ENCODE peak calls at places on chromosome 3, in nine cellular contexts. I is CD8-positive, alpha-beta T cell; K is heart left ventricle; U is stomach; O is OCI-LY7; R is heart right ventricle; A is suprapubic skin; B is cardiac muscle cell; F is esophagus squamous epithelium. S is an unnamed sample.
A peak's percentile ranks its signal among the peaks of the same experiment; 100 is the strongest.

GRCh38 chr3:42099020-42099765 is 8.0 kb downstream of the TRAK1 start:
- DNase-seq in I (no peak), F (no peak), K (no peak), O (no peak), U (no peak), B (no peak), R (peak; percentile 24), A (no peak), S (no peak)

GRCh38 chr3:126373146-126373613 is 16.0 kb upstream of the KLF15 start:
- DNase-seq in R (no peak), K (no peak), I (no peak), O (no peak), B (no peak), U (no peak), A (peak; percentile 46), F (no peak), S (no peak)

GRCh38 chr3:10574101-10574615 is 68.8 kb upstream of the ATP2B2 start:
- DNase-seq in F (no peak), A (no peak), U (no peak), B (no peak), K (no peak), I (no peak), O (no peak), R (no peak), S (no peak)

GRCh38 chr3:71022552-71023335 is 560.8 kb downstream of the FOXP1 start:
- DNase-seq in O (no peak), R (no peak), U (no peak), F (no peak), K (no peak), A (no peak), I (no peak), B (peak; percentile 40), S (no peak)

GRCh38 chr3:152556731-152557254 is 278.1 kb upstream of the P2RY1 start:
- DNase-seq in O (no peak), U (no peak), B (peak; percentile 83), F (no peak), R (peak; percentile 58), K (peak; percentile 45), I (no peak), A (no peak), S (no peak)

GRCh38 chr3:187019542-187020072 is 89.3 kb downstream of the ST6GAL1 start:
- DNase-seq in K (no peak), U (no peak), B (no peak), I (no peak), R (no peak), F (no peak), O (peak; percentile 46), A (no peak), S (no peak)

GRCh38 chr3:63370094-63370493 is 92.0 kb downstream of the SYNPR start:
- DNase-seq in R (no peak), K (no peak), O (no peak), B (no peak), I (no peak), F (no peak), U (no peak), A (no peak), S (no peak)

GRCh38 chr3:31132132-31132769 is 237.8 kb upstream of the GADL1 start:
- DNase-seq in R (no peak), O (peak; percentile 54), B (peak; percentile 68), I (no peak), A (no peak), U (no peak), K (no peak), F (no peak), S (no peak)

GRCh38 chr3:150223568-150223967 is 184.5 kb upstream of the TSC22D2 start:
- DNase-seq in U (no peak), A (no peak), I (no peak), B (no peak), K (no peak), F (no peak), O (no peak), R (no peak), S (no peak)

GRCh38 chr3:150077107-150077506 is 106.4 kb upstream of the PFN2 start:
- DNase-seq in I (no peak), O (no peak), A (no peak), K (no peak), R (no peak), U (no peak), B (no peak), F (no peak), S (no peak)

GRCh38 chr3:45817788-45818523 is 21.6 kb upstream of the SLC6A20 start:
- DNase-seq in U (peak; percentile 57), R (peak; percentile 15), B (peak; percentile 92), A (no peak), K (peak; percentile 20), O (no peak), F (no peak), I (no peak), S (peak; percentile 83)

GRCh38 chr3:102225407-102226132 is 209.2 kb upstream of the ZPLD1 start:
- DNase-seq in O (peak; percentile 61), U (no peak), K (no peak), B (peak; percentile 89), I (no peak), F (no peak), A (no peak), R (no peak), S (no peak)

DNA sequence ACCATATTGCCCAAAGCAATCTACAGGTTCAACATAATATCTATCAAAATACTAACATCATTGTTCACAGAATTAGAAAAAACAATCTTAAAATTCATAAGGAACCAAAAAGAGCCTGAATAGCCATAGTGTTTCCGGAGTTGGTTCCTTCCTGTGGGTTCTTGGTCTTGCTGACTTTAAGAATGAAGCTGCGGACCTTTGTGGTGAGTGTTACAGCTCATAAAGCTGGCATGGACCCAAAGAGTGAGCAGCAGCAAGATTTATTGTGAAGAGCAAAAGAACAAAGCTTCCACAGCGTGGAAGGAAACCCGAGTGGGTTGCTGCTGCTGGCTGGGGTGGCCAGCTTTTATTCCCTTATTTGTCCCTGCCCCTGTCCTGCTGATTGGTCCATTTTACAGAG is 15.3 kb upstream of the ACVR2B start:
- DNase-seq in U (no peak), I (no peak), R (peak; percentile 20), K (peak; percentile 22), A (no peak), O (no peak), F (no peak), B (peak; percentile 45), S (no peak)
- H3K9me3 ChIP-seq in U (peaks cover 56% of the 10 kb centered on the region), I (peaks cover 7% of the 10 kb centered on the region), R (peaks cover 53% of the 10 kb centered on the region), K (no peaks in the 10 kb centered on the region), A (peaks cover 20% of the 10 kb centered on the region), O (peaks cover 14% of the 10 kb centered on the region), F (peaks cover 21% of the 10 kb centered on the region), B (no peaks in the 10 kb centered on the region), S (peaks cover 20% of the 10 kb centered on the region)

DNA sequence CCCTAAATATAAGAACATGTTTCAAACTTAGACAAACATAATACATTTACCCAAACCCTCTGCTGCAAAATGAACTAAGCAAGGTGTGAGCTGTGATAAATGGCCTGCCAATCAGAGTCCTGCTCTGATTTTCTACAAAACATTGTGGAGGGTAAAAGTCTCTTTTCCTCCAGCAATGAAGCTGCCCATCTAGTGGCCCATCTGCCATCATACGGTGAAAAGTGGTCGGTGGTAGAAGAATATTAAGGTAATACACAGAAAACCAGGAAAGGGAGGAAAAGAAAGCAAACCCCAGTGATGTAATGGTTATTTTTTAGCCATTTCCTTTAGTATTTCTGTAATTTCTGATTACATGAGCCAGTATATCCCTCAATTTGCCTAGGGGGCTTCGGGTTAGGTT is 838.1 kb downstream of the TBL1XR1 start:
- DNase-seq in R (no peak), U (no peak), O (no peak), F (no peak), A (no peak), I (no peak), K (no peak), B (no peak), S (no peak)
- TF ChIP-seq CTCF in R (no peak), U (no peak), O (peak; percentile 66), F (no peak), A (no peak), I (no peak), K (no peak), B (no peak), S (no peak)

GRCh38 chr3:6260551-6261191 is 600.2 kb upstream of the GRM7 start:
- DNase-seq in O (no peak), U (no peak), I (no peak), B (no peak), K (no peak), R (no peak), F (no peak), A (no peak), S (no peak)

GRCh38 chr3:6264906-6265305 is 596.0 kb upstream of the GRM7 start:
- DNase-seq in F (no peak), U (no peak), R (no peak), A (no peak), I (no peak), B (no peak), O (no peak), K (no peak), S (no peak)

GRCh38 chr3:6266135-6266534 is 594.8 kb upstream of the GRM7 start:
- DNase-seq in F (no peak), I (no peak), O (no peak), K (no peak), B (no peak), A (no peak), U (no peak), R (no peak), S (no peak)

GRCh38 chr3:6262035-6262434 is 598.9 kb upstream of the GRM7 start:
- DNase-seq in F (no peak), K (no peak), U (no peak), A (no peak), R (no peak), I (no peak), B (no peak), O (no peak), S (no peak)

DNA sequence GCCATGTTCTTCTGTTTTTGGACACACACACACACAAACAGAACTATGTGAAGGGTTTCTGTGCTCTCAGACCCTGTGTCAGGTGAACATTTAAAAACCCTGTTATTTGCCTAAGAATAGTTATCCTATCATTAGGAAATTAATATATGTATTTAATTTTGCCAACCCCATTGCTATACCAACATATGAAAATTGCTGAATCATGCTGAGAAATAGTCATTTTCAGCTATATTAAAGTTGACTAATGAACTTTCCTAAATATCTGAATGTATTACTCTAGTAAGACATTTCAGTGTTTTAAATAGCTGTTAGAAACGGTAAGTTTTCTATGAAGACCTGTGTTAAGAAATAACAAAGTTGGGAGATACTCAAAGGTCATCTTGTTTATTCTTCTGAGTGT is 596.9 kb upstream of the GRM7 start:
- DNase-seq in U (no peak), I (no peak), A (no peak), O (no peak), F (no peak), K (no peak), B (no peak), R (no peak), S (no peak)
- H3K9me3 ChIP-seq in U (no peaks in the 10 kb centered on the region), I (no peaks in the 10 kb centered on the region), A (no peaks in the 10 kb centered on the region), O (no peaks in the 10 kb centered on the region), F (no peaks in the 10 kb centered on the region), K (no peaks in the 10 kb centered on the region), B (no peaks in the 10 kb centered on the region), R (no peaks in the 10 kb centered on the region), S (no peaks in the 10 kb centered on the region)

DNA sequence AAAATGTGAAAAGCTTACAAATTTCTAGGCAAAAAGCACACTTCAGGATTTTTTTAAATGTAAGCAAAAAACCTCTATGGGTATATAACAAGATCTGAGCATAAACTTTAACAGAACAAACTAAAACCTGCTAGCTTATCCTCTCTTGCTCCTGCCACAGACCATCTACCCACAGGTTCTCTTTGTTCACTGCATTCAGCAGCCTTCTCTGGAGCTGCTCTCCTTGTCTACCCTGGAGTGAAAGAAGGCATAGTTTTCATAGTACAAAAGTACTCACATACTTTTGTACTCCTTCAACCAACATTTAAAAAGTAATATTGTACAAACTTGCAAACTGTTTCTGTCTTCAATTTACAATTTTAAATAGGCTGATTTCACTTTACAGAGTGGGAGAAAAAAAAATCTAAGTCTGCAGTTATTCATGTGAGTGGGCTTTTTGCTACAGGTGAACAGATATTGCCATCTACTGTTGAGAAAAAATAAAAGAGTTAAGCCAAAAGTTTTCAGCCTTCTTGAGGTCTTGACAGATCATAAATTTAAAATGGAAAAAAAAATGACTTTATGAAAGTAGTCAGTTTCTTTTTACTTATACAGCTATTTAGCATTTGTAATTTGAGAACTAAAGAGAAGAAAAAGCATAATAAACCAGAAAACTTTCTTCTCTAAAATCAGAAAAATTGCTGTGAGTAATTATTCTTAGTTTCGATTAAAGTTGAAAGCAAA is 20.4 kb downstream of the TERC start:
- DNase-seq in I (no peak), O (peak; percentile 30), U (no peak), R (no peak), F (no peak), A (no peak), B (peak; percentile 62), K (no peak), S (no peak)
- TF ChIP-seq CTCF in I (peak; percentile 35), O (peak; percentile 85), U (no peak), R (peak; percentile 72), F (peak; percentile 25), A (no peak), B (peak; percentile 46), K (peak; percentile 64), S (no peak)